ENCODE peak calls at places on chromosomes 16 and 17, in eight cellular contexts. One of them, this sample, is unnamed.

GRCh38 chr16:58733248-58733670 is 857 bp downstream of the GOT2 start:
- DNase-seq in Peyer's patch: no peak
- DNase-seq in HuH-7.5: no peak
- DNase-seq in activated naive CD4-positive, alpha-beta T cell treated with anti-CD3 and anti-CD28 coated beads, Interleukin-2, amount 50 U/mL, for 16 hours: no peak
- DNase-seq in AG10803: peak; percentile 26
- DNase-seq in Daoy: no peak
- DNase-seq in NCI-H187 treated with DMSO at 0.1 percent for 48 hours: no peak
- DNase-seq in WTC11: no peak
- DNase-seq in this sample: peak; percentile 14

GRCh38 chr17:4186244-4186920 is 43.4 kb downstream of the CYB5D2 start:
- DNase-seq in Peyer's patch: no peak
- DNase-seq in AG10803: no peak
- DNase-seq in HuH-7.5: no peak
- DNase-seq in WTC11: no peak
- DNase-seq in Daoy: no peak
- DNase-seq in NCI-H187 treated with DMSO at 0.1 percent for 48 hours: no peak
- DNase-seq in activated naive CD4-positive, alpha-beta T cell treated with anti-CD3 and anti-CD28 coated beads, Interleukin-2, amount 50 U/mL, for 16 hours: no peak
- DNase-seq in this sample: no peak

GRCh38 chr17:45997166-45997565 is 1.9 kb upstream of the STH start:
- DNase-seq in WTC11: no peak
- DNase-seq in AG10803: no peak
- DNase-seq in Daoy: no peak
- DNase-seq in HuH-7.5: no peak
- DNase-seq in NCI-H187 treated with DMSO at 0.1 percent for 48 hours: no peak
- DNase-seq in Peyer's patch: no peak
- DNase-seq in activated naive CD4-positive, alpha-beta T cell treated with anti-CD3 and anti-CD28 coated beads, Interleukin-2, amount 50 U/mL, for 16 hours: no peak
- DNase-seq in this sample: no peak

GRCh38 chr17:76816590-76817135 is 51.5 kb upstream of the MGAT5B start:
- DNase-seq in WTC11: peak; percentile 75
- DNase-seq in AG10803: peak; percentile 45
- DNase-seq in Peyer's patch: no peak
- DNase-seq in NCI-H187 treated with DMSO at 0.1 percent for 48 hours: no peak
- DNase-seq in activated naive CD4-positive, alpha-beta T cell treated with anti-CD3 and anti-CD28 coated beads, Interleukin-2, amount 50 U/mL, for 16 hours: peak; percentile 60
- DNase-seq in Daoy: peak; percentile 69
- DNase-seq in HuH-7.5: peak; percentile 60
- DNase-seq in this sample: peak; percentile 68

GRCh38 chr16:89248196-89249005 is 30.9 kb downstream of the ZNF778 start:
- DNase-seq in Peyer's patch: no peak
- DNase-seq in Daoy: no peak
- DNase-seq in AG10803: no peak
- DNase-seq in HuH-7.5: no peak
- DNase-seq in WTC11: peak; percentile 37
- DNase-seq in activated naive CD4-positive, alpha-beta T cell treated with anti-CD3 and anti-CD28 coated beads, Interleukin-2, amount 50 U/mL, for 16 hours: no peak
- DNase-seq in NCI-H187 treated with DMSO at 0.1 percent for 48 hours: no peak
- DNase-seq in this sample: no peak

GRCh38 chr16:58119509-58119845 is 9.7 kb downstream of the CFAP20 start:
- DNase-seq in AG10803: no peak
- DNase-seq in Peyer's patch: no peak
- DNase-seq in NCI-H187 treated with DMSO at 0.1 percent for 48 hours: no peak
- DNase-seq in HuH-7.5: no peak
- DNase-seq in WTC11: no peak
- DNase-seq in Daoy: no peak
- DNase-seq in activated naive CD4-positive, alpha-beta T cell treated with anti-CD3 and anti-CD28 coated beads, Interleukin-2, amount 50 U/mL, for 16 hours: no peak
- DNase-seq in this sample: no peak

GRCh38 chr17:44786551-44787081 is 27.8 kb downstream of the ADAM11 start:
- DNase-seq in NCI-H187 treated with DMSO at 0.1 percent for 48 hours: no peak
- DNase-seq in AG10803: no peak
- DNase-seq in Daoy: no peak
- DNase-seq in WTC11: no peak
- DNase-seq in activated naive CD4-positive, alpha-beta T cell treated with anti-CD3 and anti-CD28 coated beads, Interleukin-2, amount 50 U/mL, for 16 hours: no peak
- DNase-seq in Peyer's patch: no peak
- DNase-seq in HuH-7.5: no peak
- DNase-seq in this sample: no peak

GRCh38 chr17:67244621-67245072 is 349 bp downstream of the HELZ start:
- DNase-seq in Peyer's patch: no peak
- DNase-seq in activated naive CD4-positive, alpha-beta T cell treated with anti-CD3 and anti-CD28 coated beads, Interleukin-2, amount 50 U/mL, for 16 hours: no peak
- DNase-seq in Daoy: no peak
- DNase-seq in WTC11: peak; percentile 23
- DNase-seq in AG10803: no peak
- DNase-seq in NCI-H187 treated with DMSO at 0.1 percent for 48 hours: no peak
- DNase-seq in HuH-7.5: no peak
- DNase-seq in this sample: no peak

GRCh38 chr17:34503804-34504203 is 75.6 kb upstream of the TMEM132E start:
- DNase-seq in HuH-7.5: no peak
- DNase-seq in Peyer's patch: no peak
- DNase-seq in NCI-H187 treated with DMSO at 0.1 percent for 48 hours: no peak
- DNase-seq in Daoy: peak; percentile 86
- DNase-seq in WTC11: no peak
- DNase-seq in activated naive CD4-positive, alpha-beta T cell treated with anti-CD3 and anti-CD28 coated beads, Interleukin-2, amount 50 U/mL, for 16 hours: no peak
- DNase-seq in AG10803: no peak
- DNase-seq in this sample: no peak

GRCh38 chr17:48239603-48239995 is 132.0 kb downstream of the SNX11 start:
- DNase-seq in NCI-H187 treated with DMSO at 0.1 percent for 48 hours: no peak
- DNase-seq in Peyer's patch: no peak
- DNase-seq in HuH-7.5: no peak
- DNase-seq in AG10803: no peak
- DNase-seq in activated naive CD4-positive, alpha-beta T cell treated with anti-CD3 and anti-CD28 coated beads, Interleukin-2, amount 50 U/mL, for 16 hours: no peak
- DNase-seq in WTC11: no peak
- DNase-seq in Daoy: no peak
- DNase-seq in this sample: no peak

GRCh38 chr16:54576776-54577175 is 290.2 kb upstream of the IRX3 start:
- DNase-seq in WTC11: no peak
- DNase-seq in activated naive CD4-positive, alpha-beta T cell treated with anti-CD3 and anti-CD28 coated beads, Interleukin-2, amount 50 U/mL, for 16 hours: no peak
- DNase-seq in HuH-7.5: no peak
- DNase-seq in NCI-H187 treated with DMSO at 0.1 percent for 48 hours: no peak
- DNase-seq in Peyer's patch: no peak
- DNase-seq in Daoy: no peak
- DNase-seq in AG10803: no peak
- DNase-seq in this sample: no peak

GRCh38 chr16:54437921-54438320 is 151.3 kb upstream of the IRX3 start:
- DNase-seq in activated naive CD4-positive, alpha-beta T cell treated with anti-CD3 and anti-CD28 coated beads, Interleukin-2, amount 50 U/mL, for 16 hours: no peak
- DNase-seq in AG10803: no peak
- DNase-seq in NCI-H187 treated with DMSO at 0.1 percent for 48 hours: no peak
- DNase-seq in WTC11: no peak
- DNase-seq in Peyer's patch: no peak
- DNase-seq in HuH-7.5: no peak
- DNase-seq in Daoy: no peak
- DNase-seq in this sample: no peak

GRCh38 chr16:49643429-49644142 is 212.3 kb downstream of the ZNF423 start:
- DNase-seq in NCI-H187 treated with DMSO at 0.1 percent for 48 hours: no peak
- DNase-seq in AG10803: peak; percentile 73
- DNase-seq in WTC11: no peak
- DNase-seq in Peyer's patch: no peak
- DNase-seq in HuH-7.5: no peak
- DNase-seq in activated naive CD4-positive, alpha-beta T cell treated with anti-CD3 and anti-CD28 coated beads, Interleukin-2, amount 50 U/mL, for 16 hours: no peak
- DNase-seq in Daoy: peak; percentile 89
- DNase-seq in this sample: peak; percentile 62

GRCh38 chr17:42844271-42844670 is at the start of gene AOC2:
- DNase-seq in Peyer's patch: no peak
- DNase-seq in activated naive CD4-positive, alpha-beta T cell treated with anti-CD3 and anti-CD28 coated beads, Interleukin-2, amount 50 U/mL, for 16 hours: no peak
- DNase-seq in HuH-7.5: no peak
- DNase-seq in Daoy: no peak
- DNase-seq in NCI-H187 treated with DMSO at 0.1 percent for 48 hours: no peak
- DNase-seq in WTC11: no peak
- DNase-seq in AG10803: peak; percentile 44
- DNase-seq in this sample: peak; percentile 35

GRCh38 chr16:2926660-2927646 is 15.2 kb downstream of the FLYWCH1 start:
- DNase-seq in AG10803: peak; percentile 78
- DNase-seq in HuH-7.5: peak; percentile 70
- DNase-seq in Daoy: peak; percentile 83
- DNase-seq in WTC11: peak; percentile 92
- DNase-seq in activated naive CD4-positive, alpha-beta T cell treated with anti-CD3 and anti-CD28 coated beads, Interleukin-2, amount 50 U/mL, for 16 hours: peak; percentile 86
- DNase-seq in NCI-H187 treated with DMSO at 0.1 percent for 48 hours: peak; percentile 87
- DNase-seq in Peyer's patch: peak; percentile 85
- DNase-seq in this sample: peak; percentile 80

GRCh38 chr16:46428108-46429061 is 192.8 kb downstream of the SHCBP1 start:
- DNase-seq in HuH-7.5: no peak
- DNase-seq in WTC11: no peak
- DNase-seq in Peyer's patch: peak; percentile 18
- DNase-seq in NCI-H187 treated with DMSO at 0.1 percent for 48 hours: no peak
- DNase-seq in AG10803: no peak
- DNase-seq in activated naive CD4-positive, alpha-beta T cell treated with anti-CD3 and anti-CD28 coated beads, Interleukin-2, amount 50 U/mL, for 16 hours: no peak
- DNase-seq in Daoy: peak; percentile 1
- DNase-seq in this sample: no peak

GRCh38 chr16:53866520-53866919 is 162.6 kb downstream of the FTO start:
- DNase-seq in WTC11: no peak
- DNase-seq in Peyer's patch: no peak
- DNase-seq in NCI-H187 treated with DMSO at 0.1 percent for 48 hours: no peak
- DNase-seq in activated naive CD4-positive, alpha-beta T cell treated with anti-CD3 and anti-CD28 coated beads, Interleukin-2, amount 50 U/mL, for 16 hours: no peak
- DNase-seq in Daoy: no peak
- DNase-seq in HuH-7.5: no peak
- DNase-seq in AG10803: no peak
- DNase-seq in this sample: no peak

GRCh38 chr16:86961133-86961720 is 356.0 kb downstream of the C16orf95 start:
- DNase-seq in Daoy: no peak
- DNase-seq in activated naive CD4-positive, alpha-beta T cell treated with anti-CD3 and anti-CD28 coated beads, Interleukin-2, amount 50 U/mL, for 16 hours: no peak
- DNase-seq in AG10803: peak; percentile 48
- DNase-seq in HuH-7.5: no peak
- DNase-seq in NCI-H187 treated with DMSO at 0.1 percent for 48 hours: no peak
- DNase-seq in Peyer's patch: no peak
- DNase-seq in WTC11: no peak
- DNase-seq in this sample: peak; percentile 41

GRCh38 chr17:41678907-41679739 is 9.6 kb upstream of the EIF1 start:
- DNase-seq in Daoy: peak; percentile 88
- DNase-seq in WTC11: no peak
- DNase-seq in Peyer's patch: peak; percentile 38
- DNase-seq in activated naive CD4-positive, alpha-beta T cell treated with anti-CD3 and anti-CD28 coated beads, Interleukin-2, amount 50 U/mL, for 16 hours: peak; percentile 31
- DNase-seq in AG10803: peak; percentile 59
- DNase-seq in HuH-7.5: no peak
- DNase-seq in NCI-H187 treated with DMSO at 0.1 percent for 48 hours: no peak
- DNase-seq in this sample: peak; percentile 35

GRCh38 chr17:57567278-57567677 is 177.8 kb downstream of the CCDC182 start:
- DNase-seq in AG10803: no peak
- DNase-seq in Daoy: no peak
- DNase-seq in Peyer's patch: no peak
- DNase-seq in WTC11: no peak
- DNase-seq in HuH-7.5: no peak
- DNase-seq in activated naive CD4-positive, alpha-beta T cell treated with anti-CD3 and anti-CD28 coated beads, Interleukin-2, amount 50 U/mL, for 16 hours: no peak
- DNase-seq in NCI-H187 treated with DMSO at 0.1 percent for 48 hours: no peak
- DNase-seq in this sample: no peak

GRCh38 chr17:31535581-31535981 is 144.1 kb downstream of the RAB11FIP4 start:
- DNase-seq in Daoy: no peak
- DNase-seq in activated naive CD4-positive, alpha-beta T cell treated with anti-CD3 and anti-CD28 coated beads, Interleukin-2, amount 50 U/mL, for 16 hours: peak; percentile 41
- DNase-seq in Peyer's patch: no peak
- DNase-seq in HuH-7.5: no peak
- DNase-seq in WTC11: no peak
- DNase-seq in AG10803: no peak
- DNase-seq in NCI-H187 treated with DMSO at 0.1 percent for 48 hours: no peak
- DNase-seq in this sample: no peak

GRCh38 chr17:78415821-78416301 is 37.4 kb downstream of the PGS1 start:
- DNase-seq in WTC11: no peak
- DNase-seq in NCI-H187 treated with DMSO at 0.1 percent for 48 hours: no peak
- DNase-seq in activated naive CD4-positive, alpha-beta T cell treated with anti-CD3 and anti-CD28 coated beads, Interleukin-2, amount 50 U/mL, for 16 hours: no peak
- DNase-seq in HuH-7.5: no peak
- DNase-seq in Peyer's patch: no peak
- DNase-seq in AG10803: no peak
- DNase-seq in Daoy: no peak
- DNase-seq in this sample: no peak

GRCh38 chr16:19071811-19072777 is 4.7 kb downstream of the COQ7 start:
- DNase-seq in WTC11: peak; percentile 81
- DNase-seq in Peyer's patch: peak; percentile 76
- DNase-seq in activated naive CD4-positive, alpha-beta T cell treated with anti-CD3 and anti-CD28 coated beads, Interleukin-2, amount 50 U/mL, for 16 hours: peak; percentile 59
- DNase-seq in Daoy: peak; percentile 65
- DNase-seq in HuH-7.5: peak; percentile 27
- DNase-seq in NCI-H187 treated with DMSO at 0.1 percent for 48 hours: no peak
- DNase-seq in AG10803: peak; percentile 54
- DNase-seq in this sample: peak; percentile 62

GRCh38 chr17:74738051-74738996 is 1.3 kb downstream of the RAB37 start:
- DNase-seq in WTC11: no peak
- DNase-seq in AG10803: no peak
- DNase-seq in Daoy: peak; percentile 49
- DNase-seq in HuH-7.5: peak; percentile 63
- DNase-seq in Peyer's patch: peak; percentile 70
- DNase-seq in activated naive CD4-positive, alpha-beta T cell treated with anti-CD3 and anti-CD28 coated beads, Interleukin-2, amount 50 U/mL, for 16 hours: peak; percentile 64
- DNase-seq in NCI-H187 treated with DMSO at 0.1 percent for 48 hours: no peak
- DNase-seq in this sample: no peak

GRCh38 chr16:69727916-69728270 is 1.5 kb upstream of the NQO1 start:
- DNase-seq in WTC11: no peak
- DNase-seq in NCI-H187 treated with DMSO at 0.1 percent for 48 hours: no peak
- DNase-seq in activated naive CD4-positive, alpha-beta T cell treated with anti-CD3 and anti-CD28 coated beads, Interleukin-2, amount 50 U/mL, for 16 hours: no peak
- DNase-seq in Daoy: no peak
- DNase-seq in AG10803: no peak
- DNase-seq in HuH-7.5: no peak
- DNase-seq in Peyer's patch: no peak
- DNase-seq in this sample: no peak

GRCh38 chr17:30334421-30334820 is 564 bp upstream of the TMIGD1 start:
- DNase-seq in activated naive CD4-positive, alpha-beta T cell treated with anti-CD3 and anti-CD28 coated beads, Interleukin-2, amount 50 U/mL, for 16 hours: no peak
- DNase-seq in AG10803: no peak
- DNase-seq in Peyer's patch: no peak
- DNase-seq in Daoy: no peak
- DNase-seq in HuH-7.5: no peak
- DNase-seq in NCI-H187 treated with DMSO at 0.1 percent for 48 hours: no peak
- DNase-seq in WTC11: no peak
- DNase-seq in this sample: no peak

GRCh38 chr16:86630471-86630870 is 52.1 kb downstream of the FOXL1 start:
- DNase-seq in AG10803: no peak
- DNase-seq in HuH-7.5: no peak
- DNase-seq in activated naive CD4-positive, alpha-beta T cell treated with anti-CD3 and anti-CD28 coated beads, Interleukin-2, amount 50 U/mL, for 16 hours: no peak
- DNase-seq in Peyer's patch: no peak
- DNase-seq in Daoy: no peak
- DNase-seq in NCI-H187 treated with DMSO at 0.1 percent for 48 hours: no peak
- DNase-seq in WTC11: no peak
- DNase-seq in this sample: no peak

GRCh38 chr16:75099738-75100615 is 16.6 kb downstream of the LDHD start:
- DNase-seq in HuH-7.5: no peak
- DNase-seq in NCI-H187 treated with DMSO at 0.1 percent for 48 hours: no peak
- DNase-seq in Daoy: peak; percentile 55
- DNase-seq in WTC11: no peak
- DNase-seq in AG10803: no peak
- DNase-seq in Peyer's patch: no peak
- DNase-seq in activated naive CD4-positive, alpha-beta T cell treated with anti-CD3 and anti-CD28 coated beads, Interleukin-2, amount 50 U/mL, for 16 hours: no peak
- DNase-seq in this sample: no peak

GRCh38 chr17:58200024-58200633 is 7.6 kb downstream of the EPX start:
- DNase-seq in WTC11: peak; percentile 83
- DNase-seq in HuH-7.5: peak; percentile 75
- DNase-seq in AG10803: peak; percentile 39
- DNase-seq in activated naive CD4-positive, alpha-beta T cell treated with anti-CD3 and anti-CD28 coated beads, Interleukin-2, amount 50 U/mL, for 16 hours: peak; percentile 58
- DNase-seq in Peyer's patch: no peak
- DNase-seq in NCI-H187 treated with DMSO at 0.1 percent for 48 hours: no peak
- DNase-seq in Daoy: peak; percentile 77
- DNase-seq in this sample: peak; percentile 63

GRCh38 chr17:48153711-48154642 is 46.4 kb downstream of the SNX11 start:
- DNase-seq in HuH-7.5: no peak
- DNase-seq in Daoy: peak; percentile 41
- DNase-seq in WTC11: peak; percentile 60
- DNase-seq in activated naive CD4-positive, alpha-beta T cell treated with anti-CD3 and anti-CD28 coated beads, Interleukin-2, amount 50 U/mL, for 16 hours: no peak
- DNase-seq in NCI-H187 treated with DMSO at 0.1 percent for 48 hours: no peak
- DNase-seq in Peyer's patch: peak; percentile 78
- DNase-seq in AG10803: peak; percentile 53
- DNase-seq in this sample: peak; percentile 77

GRCh38 chr16:9268446-9268845 is 177.0 kb downstream of the HAPSTR1 start:
- DNase-seq in AG10803: no peak
- DNase-seq in HuH-7.5: no peak
- DNase-seq in Peyer's patch: no peak
- DNase-seq in WTC11: no peak
- DNase-seq in activated naive CD4-positive, alpha-beta T cell treated with anti-CD3 and anti-CD28 coated beads, Interleukin-2, amount 50 U/mL, for 16 hours: no peak
- DNase-seq in Daoy: no peak
- DNase-seq in NCI-H187 treated with DMSO at 0.1 percent for 48 hours: no peak
- DNase-seq in this sample: no peak

GRCh38 chr16:85554791-85555548 is 58.2 kb upstream of the GSE1 start:
- DNase-seq in NCI-H187 treated with DMSO at 0.1 percent for 48 hours: no peak
- DNase-seq in Peyer's patch: no peak
- DNase-seq in Daoy: peak; percentile 77
- DNase-seq in AG10803: peak; percentile 62
- DNase-seq in HuH-7.5: peak; percentile 89
- DNase-seq in activated naive CD4-positive, alpha-beta T cell treated with anti-CD3 and anti-CD28 coated beads, Interleukin-2, amount 50 U/mL, for 16 hours: peak; percentile 59
- DNase-seq in WTC11: no peak
- DNase-seq in this sample: peak; percentile 76

GRCh38 chr17:2057130-2057713 is 2.3 kb downstream of the HIC1 start:
- DNase-seq in HuH-7.5: no peak
- DNase-seq in activated naive CD4-positive, alpha-beta T cell treated with anti-CD3 and anti-CD28 coated beads, Interleukin-2, amount 50 U/mL, for 16 hours: peak; percentile 24
- DNase-seq in Peyer's patch: peak; percentile 58
- DNase-seq in AG10803: no peak
- DNase-seq in NCI-H187 treated with DMSO at 0.1 percent for 48 hours: no peak
- DNase-seq in Daoy: no peak
- DNase-seq in WTC11: no peak
- DNase-seq in this sample: no peak

GRCh38 chr17:57084361-57084801 is 665 bp upstream of the AKAP1 start:
- DNase-seq in activated naive CD4-positive, alpha-beta T cell treated with anti-CD3 and anti-CD28 coated beads, Interleukin-2, amount 50 U/mL, for 16 hours: no peak
- DNase-seq in AG10803: peak; percentile 23
- DNase-seq in WTC11: no peak
- DNase-seq in NCI-H187 treated with DMSO at 0.1 percent for 48 hours: no peak
- DNase-seq in HuH-7.5: no peak
- DNase-seq in Peyer's patch: no peak
- DNase-seq in Daoy: no peak
- DNase-seq in this sample: no peak